ENCODE peak calls at places on chromosomes 7 and 10, in nine cellular contexts. One of them, this sample, is unnamed.

GRCh38 chr10:30583778-30584415 is 45.7 kb downstream of the LYZL2 start:
- DNase-seq in H9: no peak
- DNase-seq in LNCaP clone FGC: peak
- DNase-seq in lower lobe of right lung: peak
- DNase-seq in epithelial cell of esophagus: peak
- DNase-seq in ovary: peak
- DNase-seq in Calu3: peak
- DNase-seq in HFF-Myc: peak
- DNase-seq in MM.1S: peak
- DNase-seq in this sample: peak

GRCh38 chr10:86979977-86980448 is 11.7 kb downstream of the ADIRF start:
- DNase-seq in Calu3: no peak
- DNase-seq in MM.1S: no peak
- DNase-seq in epithelial cell of esophagus: no peak
- DNase-seq in ovary: peak
- DNase-seq in LNCaP clone FGC: no peak
- DNase-seq in H9: no peak
- DNase-seq in HFF-Myc: no peak
- DNase-seq in lower lobe of right lung: no peak
- DNase-seq in this sample: no peak

GRCh38 chr10:108597657-108598319 is 1325.5 kb downstream of the XPNPEP1 start:
- DNase-seq in H9: peak
- DNase-seq in MM.1S: no peak
- DNase-seq in LNCaP clone FGC: no peak
- DNase-seq in epithelial cell of esophagus: no peak
- DNase-seq in Calu3: no peak
- DNase-seq in HFF-Myc: no peak
- DNase-seq in lower lobe of right lung: no peak
- DNase-seq in ovary: no peak
- DNase-seq in this sample: no peak

GRCh38 chr10:103445767-103446567 is 6.2 kb downstream of the CALHM2 start:
- DNase-seq in epithelial cell of esophagus: no peak
- DNase-seq in HFF-Myc: no peak
- DNase-seq in LNCaP clone FGC: no peak
- DNase-seq in H9: no peak
- DNase-seq in Calu3: no peak
- DNase-seq in MM.1S: no peak
- DNase-seq in lower lobe of right lung: no peak
- DNase-seq in ovary: peak
- DNase-seq in this sample: peak

GRCh38 chr10:7915923-7916322 is 97.6 kb downstream of the TAF3 start:
- DNase-seq in H9: no peak
- DNase-seq in epithelial cell of esophagus: peak
- DNase-seq in lower lobe of right lung: no peak
- DNase-seq in MM.1S: no peak
- DNase-seq in Calu3: no peak
- DNase-seq in LNCaP clone FGC: peak
- DNase-seq in HFF-Myc: no peak
- DNase-seq in ovary: no peak
- DNase-seq in this sample: no peak

GRCh38 chr7:121048195-121048594 is 59.7 kb downstream of the CPED1 start:
- DNase-seq in ovary: no peak
- DNase-seq in LNCaP clone FGC: no peak
- DNase-seq in H9: no peak
- DNase-seq in MM.1S: no peak
- DNase-seq in Calu3: no peak
- DNase-seq in HFF-Myc: no peak
- DNase-seq in lower lobe of right lung: no peak
- DNase-seq in epithelial cell of esophagus: no peak
- DNase-seq in this sample: no peak

GRCh38 chr7:75914169-75914654 is 743 bp upstream of the POR start:
- DNase-seq in LNCaP clone FGC: no peak
- DNase-seq in ovary: no peak
- DNase-seq in MM.1S: no peak
- DNase-seq in epithelial cell of esophagus: no peak
- DNase-seq in Calu3: no peak
- DNase-seq in H9: peak
- DNase-seq in HFF-Myc: no peak
- DNase-seq in lower lobe of right lung: no peak
- DNase-seq in this sample: no peak

GRCh38 chr10:128468462-128468861 is 342.2 kb upstream of the MKI67 start:
- DNase-seq in ovary: no peak
- DNase-seq in epithelial cell of esophagus: no peak
- DNase-seq in LNCaP clone FGC: peak
- DNase-seq in HFF-Myc: no peak
- DNase-seq in H9: no peak
- DNase-seq in lower lobe of right lung: no peak
- DNase-seq in Calu3: no peak
- DNase-seq in MM.1S: no peak
- DNase-seq in this sample: no peak

GRCh38 chr10:88467835-88468485 is 115.2 kb downstream of the RNLS start:
- DNase-seq in epithelial cell of esophagus: peak
- DNase-seq in MM.1S: no peak
- DNase-seq in ovary: no peak
- DNase-seq in H9: no peak
- DNase-seq in Calu3: no peak
- DNase-seq in HFF-Myc: no peak
- DNase-seq in lower lobe of right lung: no peak
- DNase-seq in LNCaP clone FGC: no peak
- DNase-seq in this sample: no peak

GRCh38 chr10:88473989-88474883 is 108.9 kb downstream of the RNLS start:
- DNase-seq in MM.1S: no peak
- DNase-seq in H9: no peak
- DNase-seq in Calu3: peak
- DNase-seq in epithelial cell of esophagus: peak
- DNase-seq in LNCaP clone FGC: peak
- DNase-seq in lower lobe of right lung: peak
- DNase-seq in HFF-Myc: no peak
- DNase-seq in ovary: no peak
- DNase-seq in this sample: no peak

GRCh38 chr10:88471909-88472308 is 111.2 kb downstream of the RNLS start:
- DNase-seq in ovary: no peak
- DNase-seq in LNCaP clone FGC: no peak
- DNase-seq in H9: no peak
- DNase-seq in lower lobe of right lung: no peak
- DNase-seq in epithelial cell of esophagus: no peak
- DNase-seq in Calu3: no peak
- DNase-seq in MM.1S: no peak
- DNase-seq in HFF-Myc: no peak
- DNase-seq in this sample: no peak

GRCh38 chr10:88474884-88475844 is 108.0 kb downstream of the RNLS start:
- DNase-seq in ovary: no peak
- DNase-seq in epithelial cell of esophagus: no peak
- DNase-seq in MM.1S: no peak
- DNase-seq in lower lobe of right lung: peak
- DNase-seq in HFF-Myc: no peak
- DNase-seq in H9: no peak
- DNase-seq in LNCaP clone FGC: no peak
- DNase-seq in Calu3: no peak
- DNase-seq in this sample: no peak

DNA sequence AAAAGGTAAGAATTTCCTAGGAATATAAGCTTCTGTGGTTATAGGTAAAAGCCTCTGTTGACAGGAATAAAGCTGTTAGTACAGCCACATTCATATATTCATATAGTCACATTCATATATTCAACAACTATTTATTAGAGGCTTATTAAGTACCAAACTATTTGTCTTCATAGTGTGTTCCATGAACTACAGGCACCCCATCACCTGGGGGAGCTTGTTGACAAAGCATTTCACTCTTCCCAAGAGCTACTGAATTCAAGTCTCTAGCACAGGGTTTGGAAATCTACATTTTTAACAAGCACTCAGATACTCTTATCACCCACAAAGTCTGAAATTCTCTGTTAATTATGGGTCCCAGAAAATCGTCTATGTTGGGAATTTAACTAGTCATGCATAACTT is 110.6 kb downstream of the RNLS start:
- DNase-seq in ovary: no peak
- DNase-seq in HFF-Myc: no peak
- DNase-seq in epithelial cell of esophagus: no peak
- DNase-seq in Calu3: no peak
- DNase-seq in H9: no peak
- DNase-seq in MM.1S: no peak
- DNase-seq in lower lobe of right lung: peak
- DNase-seq in LNCaP clone FGC: peak
- DNase-seq in this sample: no peak
- TF ChIP-seq CTCF in ovary: no peak
- TF ChIP-seq CTCF in HFF-Myc: no peak
- TF ChIP-seq CTCF in epithelial cell of esophagus: no peak
- TF ChIP-seq CTCF in Calu3: no peak
- TF ChIP-seq CTCF in H9: peak
- TF ChIP-seq CTCF in MM.1S: no peak
- TF ChIP-seq CTCF in lower lobe of right lung: peak
- TF ChIP-seq CTCF in LNCaP clone FGC: peak
- TF ChIP-seq CTCF in this sample: peak

GRCh38 chr7:157834501-157835143 is 497.8 kb downstream of the DNAJB6 start:
- DNase-seq in ovary: no peak
- DNase-seq in lower lobe of right lung: peak
- DNase-seq in MM.1S: no peak
- DNase-seq in H9: no peak
- DNase-seq in LNCaP clone FGC: no peak
- DNase-seq in HFF-Myc: no peak
- DNase-seq in Calu3: no peak
- DNase-seq in epithelial cell of esophagus: no peak
- DNase-seq in this sample: no peak

GRCh38 chr7:157830331-157830730 is 493.5 kb downstream of the DNAJB6 start:
- DNase-seq in lower lobe of right lung: peak
- DNase-seq in MM.1S: no peak
- DNase-seq in LNCaP clone FGC: no peak
- DNase-seq in epithelial cell of esophagus: no peak
- DNase-seq in HFF-Myc: no peak
- DNase-seq in H9: no peak
- DNase-seq in ovary: no peak
- DNase-seq in Calu3: no peak
- DNase-seq in this sample: no peak

GRCh38 chr7:157832866-157833607 is 496.2 kb downstream of the DNAJB6 start:
- DNase-seq in epithelial cell of esophagus: no peak
- DNase-seq in MM.1S: no peak
- DNase-seq in Calu3: no peak
- DNase-seq in LNCaP clone FGC: no peak
- DNase-seq in H9: no peak
- DNase-seq in HFF-Myc: no peak
- DNase-seq in ovary: no peak
- DNase-seq in lower lobe of right lung: peak
- DNase-seq in this sample: no peak

GRCh38 chr7:157831143-157831900 is 494.5 kb downstream of the DNAJB6 start:
- DNase-seq in H9: no peak
- DNase-seq in ovary: no peak
- DNase-seq in MM.1S: no peak
- DNase-seq in HFF-Myc: no peak
- DNase-seq in Calu3: no peak
- DNase-seq in epithelial cell of esophagus: no peak
- DNase-seq in lower lobe of right lung: no peak
- DNase-seq in LNCaP clone FGC: no peak
- DNase-seq in this sample: no peak

GRCh38 chr7:157831901-157832810 is 495.4 kb downstream of the DNAJB6 start:
- DNase-seq in ovary: no peak
- DNase-seq in MM.1S: no peak
- DNase-seq in epithelial cell of esophagus: no peak
- DNase-seq in lower lobe of right lung: no peak
- DNase-seq in LNCaP clone FGC: no peak
- DNase-seq in HFF-Myc: no peak
- DNase-seq in Calu3: no peak
- DNase-seq in H9: no peak
- DNase-seq in this sample: no peak
- TF ChIP-seq CTCF in ovary: no peak
- TF ChIP-seq CTCF in MM.1S: no peak
- TF ChIP-seq CTCF in epithelial cell of esophagus: no peak
- TF ChIP-seq CTCF in lower lobe of right lung: no peak
- TF ChIP-seq CTCF in LNCaP clone FGC: peak
- TF ChIP-seq CTCF in HFF-Myc: no peak
- TF ChIP-seq CTCF in Calu3: no peak
- TF ChIP-seq CTCF in H9: no peak
- TF ChIP-seq CTCF in this sample: no peak

GRCh38 chr10:44308935-44309334 is 76.0 kb downstream of the CXCL12 start:
- DNase-seq in ovary: no peak
- DNase-seq in LNCaP clone FGC: no peak
- DNase-seq in H9: no peak
- DNase-seq in Calu3: no peak
- DNase-seq in lower lobe of right lung: no peak
- DNase-seq in epithelial cell of esophagus: no peak
- DNase-seq in HFF-Myc: no peak
- DNase-seq in MM.1S: no peak
- DNase-seq in this sample: no peak

GRCh38 chr10:44306147-44306710 is 78.7 kb downstream of the CXCL12 start:
- DNase-seq in MM.1S: no peak
- DNase-seq in ovary: no peak
- DNase-seq in HFF-Myc: no peak
- DNase-seq in lower lobe of right lung: no peak
- DNase-seq in Calu3: no peak
- DNase-seq in H9: no peak
- DNase-seq in LNCaP clone FGC: no peak
- DNase-seq in epithelial cell of esophagus: no peak
- DNase-seq in this sample: peak

GRCh38 chr10:44309939-44310761 is 74.7 kb downstream of the CXCL12 start:
- DNase-seq in H9: no peak
- DNase-seq in epithelial cell of esophagus: no peak
- DNase-seq in LNCaP clone FGC: no peak
- DNase-seq in ovary: no peak
- DNase-seq in HFF-Myc: no peak
- DNase-seq in lower lobe of right lung: no peak
- DNase-seq in MM.1S: no peak
- DNase-seq in Calu3: no peak
- DNase-seq in this sample: no peak

GRCh38 chr10:44307691-44308090 is 77.2 kb downstream of the CXCL12 start:
- DNase-seq in epithelial cell of esophagus: no peak
- DNase-seq in HFF-Myc: no peak
- DNase-seq in LNCaP clone FGC: no peak
- DNase-seq in Calu3: no peak
- DNase-seq in MM.1S: no peak
- DNase-seq in H9: no peak
- DNase-seq in ovary: no peak
- DNase-seq in lower lobe of right lung: no peak
- DNase-seq in this sample: no peak

DNA sequence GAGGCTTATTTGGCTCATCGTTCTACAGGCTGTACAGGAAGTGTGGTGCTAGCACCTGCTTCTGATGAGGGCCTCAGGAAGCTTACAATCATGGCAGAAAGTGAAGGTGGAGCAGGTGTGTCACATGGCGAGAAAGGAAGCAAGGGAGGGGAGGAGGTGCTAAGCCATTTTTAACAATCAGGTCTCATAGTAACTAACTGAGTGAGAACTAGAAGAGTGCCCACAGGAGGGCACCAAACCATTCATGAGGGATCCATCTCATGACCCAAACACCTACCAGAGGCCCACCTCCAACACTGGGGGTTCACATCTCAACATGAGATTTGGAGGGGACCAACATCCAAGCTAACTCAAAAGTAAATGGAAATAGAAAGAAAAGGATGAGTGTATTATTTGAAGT is 78.1 kb downstream of the CXCL12 start:
- DNase-seq in ovary: no peak
- DNase-seq in LNCaP clone FGC: no peak
- DNase-seq in H9: no peak
- DNase-seq in HFF-Myc: no peak
- DNase-seq in lower lobe of right lung: no peak
- DNase-seq in Calu3: no peak
- DNase-seq in epithelial cell of esophagus: no peak
- DNase-seq in MM.1S: no peak
- DNase-seq in this sample: no peak
- TF ChIP-seq CTCF in ovary: no peak
- TF ChIP-seq CTCF in LNCaP clone FGC: peak
- TF ChIP-seq CTCF in H9: peak
- TF ChIP-seq CTCF in HFF-Myc: peak
- TF ChIP-seq CTCF in lower lobe of right lung: no peak
- TF ChIP-seq CTCF in Calu3: no peak
- TF ChIP-seq CTCF in epithelial cell of esophagus: no peak
- TF ChIP-seq CTCF in MM.1S: no peak
- TF ChIP-seq CTCF in this sample: peak

GRCh38 chr10:84114088-84114667 is 25.1 kb upstream of the GHITM start:
- DNase-seq in Calu3: no peak
- DNase-seq in LNCaP clone FGC: no peak
- DNase-seq in lower lobe of right lung: no peak
- DNase-seq in ovary: no peak
- DNase-seq in epithelial cell of esophagus: peak
- DNase-seq in HFF-Myc: no peak
- DNase-seq in MM.1S: no peak
- DNase-seq in H9: no peak
- DNase-seq in this sample: no peak
- TF ChIP-seq CTCF in Calu3: no peak
- TF ChIP-seq CTCF in LNCaP clone FGC: peak
- TF ChIP-seq CTCF in lower lobe of right lung: no peak
- TF ChIP-seq CTCF in ovary: no peak
- TF ChIP-seq CTCF in epithelial cell of esophagus: peak
- TF ChIP-seq CTCF in HFF-Myc: no peak
- TF ChIP-seq CTCF in MM.1S: peak
- TF ChIP-seq CTCF in H9: peak
- TF ChIP-seq CTCF in this sample: no peak

This sample was measured in AG09319.